ENCODE peak calls at places on chromosomes 12 and 14, in five cellular contexts. T, H, Q, Y and N are unnamed samples.

GRCh38 chr12:82972624-82973023 is 285.9 kb downstream of the TMTC2 start:
- DNase-seq in Y (no peak), H (no peak), T (no peak), Q (no peak), N (no peak)

GRCh38 chr12:12804011-12804410 is 9.1 kb upstream of the DDX47 start:
- DNase-seq in Y (no peak), T (no peak), H (no peak), Q (no peak), N (no peak)

GRCh38 chr14:29521526-29522137 is 406.0 kb downstream of the PRKD1 start:
- DNase-seq in Y (peak; percentile 51), H (peak; percentile 52), Q (no peak), T (peak; percentile 12), N (no peak)

GRCh38 chr12:131066886-131067490 is 113.3 kb downstream of the ADGRD1 start:
- DNase-seq in T (no peak), Y (no peak), Q (no peak), H (no peak), N (no peak)

GRCh38 chr12:14950982-14951746 is 10.2 kb downstream of the ARHGDIB start:
- DNase-seq in Y (no peak), T (no peak), H (no peak), Q (no peak), N (no peak)

GRCh38 chr12:128111951-128112350 is 155.0 kb upstream of the TMEM132C start:
- DNase-seq in Q (no peak), T (no peak), Y (no peak), H (no peak), N (no peak)

GRCh38 chr12:19430988-19431387 is 8.3 kb upstream of the AEBP2 start:
- DNase-seq in Y (no peak), Q (no peak), T (no peak), H (peak; percentile 6), N (no peak)

GRCh38 chr12:122072031-122072970 is 6.3 kb upstream of the MLXIP start:
- DNase-seq in Q (peak; percentile 79), Y (no peak), T (peak; percentile 94), H (peak; percentile 18), N (no peak)

GRCh38 chr12:111438501-111438900 is 32.8 kb downstream of the SH2B3 start:
- DNase-seq in Q (no peak), Y (no peak), T (peak; percentile 58), H (peak; percentile 59), N (no peak)

GRCh38 chr14:53458368-53458814 is 305.3 kb upstream of the DDHD1 start:
- DNase-seq in Y (no peak), T (no peak), Q (peak; percentile 38), H (no peak), N (no peak)

GRCh38 chr14:53519137-53519536 is 366.0 kb upstream of the DDHD1 start:
- DNase-seq in T (no peak), Q (peak; percentile 21), H (no peak), Y (no peak), N (no peak)

GRCh38 chr14:50762001-50762930 is 68.7 kb downstream of the NIN start:
- DNase-seq in Y (no peak), Q (peak; percentile 67), H (no peak), T (no peak), N (peak; percentile 34)

GRCh38 chr14:99605299-99605961 is 1.4 kb upstream of the CCDC85C start:
- DNase-seq in T (peak; percentile 82), H (peak; percentile 82), Y (peak; percentile 39), Q (peak; percentile 85), N (peak; percentile 55)

GRCh38 chr12:56998981-56999380 is 7.4 kb downstream of the ZBTB39 start:
- DNase-seq in Y (no peak), Q (no peak), H (no peak), T (no peak), N (no peak)

GRCh38 chr14:105177082-105177481 is 4.0 kb downstream of the NUDT14 start:
- DNase-seq in Y (no peak), Q (no peak), H (no peak), T (no peak), N (no peak)

GRCh38 chr14:54120260-54120659 is 163.6 kb upstream of the BMP4 start:
- DNase-seq in T (no peak), H (no peak), Y (no peak), Q (no peak), N (no peak)

GRCh38 chr14:78399316-78399889 is 229.2 kb downstream of the NRXN3 start:
- DNase-seq in Y (peak; percentile 52), T (no peak), Q (no peak), H (no peak), N (no peak)

GRCh38 chr12:93060071-93060665 is 131.1 kb upstream of the EEA1 start:
- DNase-seq in Y (no peak), Q (no peak), H (no peak), T (no peak), N (no peak)

GRCh38 chr12:38490941-38491340 is 174.4 kb downstream of the ALG10B start:
- DNase-seq in Q (no peak), H (no peak), Y (no peak), T (no peak), N (no peak)

GRCh38 chr12:106147956-106148355 is 9.2 kb upstream of the NUAK1 start:
- DNase-seq in Q (no peak), T (peak; percentile 72), Y (no peak), H (peak; percentile 92), N (peak; percentile 32)

GRCh38 chr12:70609739-70610491 is 27.3 kb downstream of the PTPRB start:
- DNase-seq in H (peak; percentile 35), Q (peak; percentile 76), T (peak; percentile 37), Y (peak; percentile 46), N (no peak)

GRCh38 chr14:104697317-104697703 is 7.9 kb downstream of the INF2 start:
- DNase-seq in Q (no peak), H (no peak), Y (no peak), T (no peak), N (no peak)

GRCh38 chr12:75378354-75378753 is 12.5 kb upstream of the GLIPR1L2 start:
- DNase-seq in T (no peak), Q (peak; percentile 15), H (no peak), Y (no peak), N (no peak)

GRCh38 chr14:54117924-54118323 is 161.3 kb upstream of the BMP4 start:
- DNase-seq in H (no peak), Q (no peak), T (no peak), Y (no peak), N (no peak)

GRCh38 chr14:50768220-50768619 is 62.7 kb downstream of the NIN start:
- DNase-seq in Y (no peak), T (no peak), Q (no peak), H (no peak), N (no peak)